ENCODE peak calls at places on chromosomes 6 and 20, in five cellular contexts. E, L, J, Q and D are unnamed samples. For H3K36me3 and H3K4me1, the result is how much of the 10 kb centered on the place peaks cover.

GRCh38 chr20:33832113-33832853 is 21.1 kb downstream of the CHMP4B start:
- DNase-seq in E (no peak), L (no peak), J (no peak), Q (no peak), D (no peak)

GRCh38 chr20:13821876-13822275 is 37.0 kb downstream of the NDUFAF5 start:
- DNase-seq in E (no peak), L (no peak), J (no peak), Q (no peak), D (peak)

GRCh38 chr6:21003780-21004541 is 469.7 kb downstream of the CDKAL1 start:
- DNase-seq in E (no peak), L (no peak), J (no peak), Q (no peak), D (no peak)

GRCh38 chr20:49320460-49320859 is 42.6 kb upstream of the ZNFX1 start:
- DNase-seq in E (no peak), L (no peak), J (no peak), Q (no peak), D (peak)

GRCh38 chr6:15378272-15378671 is 132.4 kb downstream of the JARID2 start:
- DNase-seq in E (no peak), L (no peak), J (no peak), Q (no peak), D (no peak)

GRCh38 chr6:99013145-99013544 is 65.4 kb upstream of the FBXL4 start:
- DNase-seq in E (no peak), L (no peak), J (no peak), Q (peak), D (peak)

GRCh38 chr20:4794846-4795245 is 73.1 kb downstream of the PRND start:
- DNase-seq in E (no peak), L (no peak), J (no peak), Q (no peak), D (no peak)

GRCh38 chr6:1066449-1066848 is 245.4 kb upstream of the FOXQ1 start:
- DNase-seq in E (no peak), L (no peak), J (no peak), Q (no peak), D (no peak)

GRCh38 chr6:54860739-54861138 is 14.2 kb downstream of the FAM83B start:
- DNase-seq in E (no peak), L (no peak), J (no peak), Q (no peak), D (peak)

GRCh38 chr20:3842332-3842930 is 4.2 kb upstream of the MAVS start:
- DNase-seq in E (no peak), L (no peak), J (no peak), Q (peak), D (no peak)

GRCh38 chr6:36725581-36725980 is 28.0 kb downstream of the RAB44 start:
- DNase-seq in E (peak), L (no peak), J (no peak), Q (no peak), D (no peak)

GRCh38 chr6:124879992-124880355 is 82.3 kb upstream of the RNF217 start:
- DNase-seq in E (no peak), L (no peak), J (no peak), Q (no peak), D (no peak)

GRCh38 chr20:5181955-5182354 is 55.1 kb downstream of the CDS2 start:
- DNase-seq in E (no peak), L (no peak), J (no peak), Q (no peak), D (no peak)

GRCh38 chr6:35058041-35058675 is 83.0 kb downstream of the TCP11 start:
- DNase-seq in E (no peak), L (no peak), J (no peak), Q (no peak), D (peak)
- H3K36me3 ChIP-seq in E (under half), L (under half), J (under half), Q (under half), D (under half)

DNA sequence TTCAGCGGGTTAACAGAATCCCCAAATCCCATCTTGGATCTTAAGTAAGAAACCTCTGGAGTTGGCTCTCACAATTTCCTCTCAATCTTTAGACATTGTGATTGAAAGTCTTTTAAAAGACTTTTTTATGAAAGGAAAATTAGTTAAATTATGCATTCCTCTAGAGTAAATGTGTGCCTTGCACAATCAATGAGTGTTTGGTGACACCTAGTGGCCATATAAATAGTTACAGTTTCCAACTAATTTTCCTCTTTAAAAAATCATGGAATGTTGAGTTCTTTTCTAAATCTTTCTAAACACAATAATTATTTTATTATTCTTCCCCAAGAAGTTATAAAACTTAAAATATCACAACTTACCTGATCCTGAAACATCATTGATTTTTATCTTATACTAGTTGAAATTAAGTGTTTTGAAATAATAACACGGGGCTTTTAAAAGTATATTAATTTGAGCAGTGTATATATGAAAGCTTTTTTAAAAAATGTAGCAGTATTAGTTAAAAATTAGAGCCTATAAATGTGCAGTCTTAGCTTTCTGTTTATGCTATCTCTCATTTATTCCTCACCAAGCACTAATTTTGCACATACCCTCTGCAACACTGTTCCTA is 66.3 kb downstream of the PKHD1 start:
- DNase-seq in E (no peak), L (no peak), J (no peak), Q (peak), D (peak)
- TF ChIP-seq CTCF in E (peak), L (peak), J (peak), Q (peak), D (peak)

DNA sequence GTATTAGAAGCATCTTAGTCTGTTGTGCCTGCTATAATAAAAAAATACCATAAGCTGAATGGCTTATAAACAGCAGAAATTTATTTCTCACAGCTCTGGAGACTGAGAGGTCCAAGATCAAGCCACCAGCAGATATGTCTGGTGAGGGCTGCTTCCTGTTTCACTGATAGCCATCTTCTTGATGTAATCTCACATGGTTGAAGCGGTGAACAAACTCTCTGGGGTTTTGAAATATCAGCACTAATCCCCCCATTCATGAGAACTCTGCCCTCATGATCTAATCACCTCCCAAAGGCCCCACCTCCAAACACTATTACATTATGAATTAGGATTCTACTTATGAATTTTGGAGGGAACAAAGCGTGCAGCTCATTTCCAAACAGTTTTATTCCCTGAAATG is 11.6 kb upstream of the CLVS2 start:
- DNase-seq in E (no peak), L (no peak), J (no peak), Q (no peak), D (no peak)
- H3K4me1 ChIP-seq in E (under half), L (under half), J (under half), Q (under half), D (under half)

GRCh38 chr20:62958388-62959100 is 6.0 kb downstream of the SLC17A9 start:
- DNase-seq in E (no peak), L (no peak), J (no peak), Q (no peak), D (no peak)

GRCh38 chr20:62956387-62957135 is 4.1 kb downstream of the SLC17A9 start:
- DNase-seq in E (no peak), L (no peak), J (no peak), Q (no peak), D (no peak)

GRCh38 chr20:62959101-62959971 is 6.8 kb downstream of the SLC17A9 start:
- DNase-seq in E (no peak), L (no peak), J (no peak), Q (no peak), D (no peak)

GRCh38 chr20:62955519-62956386 is 3.2 kb downstream of the SLC17A9 start:
- DNase-seq in E (no peak), L (no peak), J (no peak), Q (no peak), D (no peak)

DNA sequence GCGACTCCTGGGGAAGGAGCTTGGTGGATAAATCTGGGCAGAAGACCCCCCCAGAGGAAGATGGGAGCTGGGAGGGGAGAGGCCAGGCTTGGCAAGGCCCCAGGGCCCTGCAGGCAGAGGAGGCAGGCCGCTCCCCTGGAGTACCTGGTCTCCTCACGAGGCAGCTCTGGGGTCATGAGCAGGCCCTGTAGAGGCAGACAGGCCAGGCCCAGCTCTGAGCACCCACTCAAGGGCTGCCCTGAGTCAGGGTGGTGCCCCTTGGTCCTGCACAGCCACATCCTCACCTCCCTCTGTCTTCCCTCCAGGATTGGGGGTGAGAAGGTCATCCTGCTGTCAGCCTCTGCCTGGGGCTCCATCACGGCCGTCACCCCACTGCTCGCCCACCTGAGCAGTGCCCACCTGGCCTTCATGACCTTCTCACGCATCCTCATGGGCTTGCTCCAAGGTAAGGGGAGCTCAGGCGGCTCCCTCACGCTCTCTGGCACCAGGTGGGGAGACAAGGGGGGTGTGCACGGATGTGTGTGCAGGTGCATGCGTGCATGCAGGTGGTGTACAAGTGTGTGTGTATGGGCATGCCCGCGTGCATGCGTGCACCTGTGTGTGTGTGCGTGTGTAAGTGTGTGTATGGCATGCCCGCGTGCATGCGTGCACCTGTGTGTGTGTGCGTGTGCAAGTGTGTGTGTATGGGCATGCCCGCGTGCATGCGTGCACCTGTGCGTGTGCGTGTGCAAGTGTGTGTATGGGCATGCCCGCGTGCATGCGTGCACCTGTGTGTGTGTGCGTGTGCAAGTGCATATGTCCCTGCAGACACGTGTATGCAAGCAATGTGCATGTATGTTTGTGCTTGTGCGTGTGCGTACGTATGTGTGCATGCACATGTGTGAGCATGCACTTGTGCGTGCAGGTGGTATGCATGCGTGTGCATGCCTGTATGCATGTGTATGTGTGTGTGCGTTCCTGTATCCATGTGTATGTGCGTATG is 4.9 kb downstream of the SLC17A9 start:
- DNase-seq in E (no peak), L (no peak), J (no peak), Q (no peak), D (no peak)
- H3K36me3 ChIP-seq in E (under half), L (under half), J (under half), Q (under half), D (under half)

GRCh38 chr20:63706852-63707557 is 771 bp downstream of the ARFRP1 start:
- DNase-seq in E (no peak), L (peak), J (peak), Q (peak), D (peak)
- TF ChIP-seq CTCF in E (no peak), L (no peak), J (peak), Q (peak), D (peak)

DNA sequence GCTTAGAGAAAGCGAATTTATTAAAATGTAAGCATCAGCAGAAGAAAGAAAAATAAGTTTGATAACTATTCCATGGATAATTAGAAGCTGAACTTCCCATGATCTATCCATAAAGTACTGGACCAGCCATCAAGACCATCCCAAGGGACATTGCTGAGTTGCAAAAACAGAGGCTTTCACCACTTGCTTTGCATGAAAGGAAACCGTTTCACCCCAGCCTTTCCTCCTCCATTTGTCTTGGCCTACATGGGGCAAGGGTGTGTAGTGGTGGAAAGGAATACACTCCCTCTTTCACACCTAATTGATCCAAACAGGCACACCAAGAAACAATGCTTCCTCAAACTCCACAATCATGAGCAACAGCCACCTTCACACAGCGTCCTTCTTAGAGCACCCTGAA is 10.4 kb downstream of the HIVEP2 start:
- DNase-seq in E (no peak), L (no peak), J (no peak), Q (no peak), D (no peak)
- H3K4me1 ChIP-seq in E (under half), L (under half), J (half or more), Q (under half), D (under half)

GRCh38 chr6:22666021-22666420 is 96.7 kb downstream of the HDGFL1 start:
- DNase-seq in E (no peak), L (no peak), J (no peak), Q (no peak), D (no peak)
- H3K36me3 ChIP-seq in E (under half), L (under half), J (under half), Q (under half), D (under half)

GRCh38 chr6:30495993-30496392 is 6.7 kb downstream of the HLA-E start:
- DNase-seq in E (no peak), L (no peak), J (no peak), Q (no peak), D (no peak)

GRCh38 chr6:30494275-30494990 is 5.1 kb downstream of the HLA-E start:
- DNase-seq in E (no peak), L (no peak), J (peak), Q (no peak), D (no peak)

GRCh38 chr6:30490031-30490876 is 945 bp downstream of the HLA-E start:
- DNase-seq in E (peak), L (peak), J (peak), Q (peak), D (peak)

GRCh38 chr6:30491963-30492616 is 2.8 kb downstream of the HLA-E start:
- DNase-seq in E (no peak), L (no peak), J (peak), Q (no peak), D (no peak)

GRCh38 chr6:30493643-30494250 is 4.4 kb downstream of the HLA-E start:
- DNase-seq in E (no peak), L (no peak), J (peak), Q (peak), D (no peak)
- TF ChIP-seq CTCF in E (no peak), L (no peak), J (peak), Q (peak), D (peak)